ENCODE peak calls at places on chromosome 21, in eight cellular contexts. M, W, K, R, E, V, X and H are unnamed samples.

GRCh38 chr21:22355949-22356348 is 1357.7 kb downstream of the NCAM2 start:
- DNase-seq in R (no peak), M (no peak), K (no peak), V (no peak), E (no peak), X (no peak), W (no peak), H (no peak)

GRCh38 chr21:36902793-36903192 is 63.7 kb downstream of the HLCS start:
- DNase-seq in V (no peak), E (no peak), R (no peak), X (no peak), W (no peak), M (no peak), K (no peak), H (no peak)

GRCh38 chr21:31257265-31257664 is 86.8 kb downstream of the TIAM1 start:
- DNase-seq in X (no peak), V (no peak), E (no peak), M (no peak), K (no peak), W (no peak), R (no peak), H (no peak)

GRCh38 chr21:36791695-36792451 is 93.0 kb downstream of the SIM2 start:
- DNase-seq in E (no peak), X (no peak), V (no peak), M (no peak), K (no peak), R (no peak), W (no peak), H (no peak)

GRCh38 chr21:43196789-43197188 is 28.0 kb downstream of the CRYAA start:
- DNase-seq in M (no peak), V (peak), K (no peak), X (peak), R (peak), W (peak), E (no peak), H (peak)

GRCh38 chr21:41965045-41965444 is 11.2 kb upstream of the C2CD2 start:
- DNase-seq in R (no peak), X (no peak), E (no peak), V (peak), K (no peak), M (no peak), W (no peak), H (no peak)

GRCh38 chr21:18832950-18833349 is 429.4 kb upstream of the TMPRSS15 start:
- DNase-seq in W (no peak), V (no peak), X (no peak), R (no peak), M (no peak), E (no peak), K (no peak), H (peak)

GRCh38 chr21:35150562-35151226 is 101.6 kb upstream of the RUNX1 start:
- DNase-seq in V (no peak), X (no peak), M (no peak), R (no peak), K (no peak), E (no peak), W (no peak), H (no peak)

GRCh38 chr21:33987461-33987860 is 71.9 kb upstream of the ATP5PO start:
- DNase-seq in E (no peak), W (no peak), R (no peak), M (no peak), V (no peak), X (no peak), K (no peak), H (no peak)